ENCODE peak calls at places on chromosomes 2 and 18, in five cellular contexts. S, Z, E, N and V are unnamed samples.
A peak's percentile ranks its signal among the peaks of the same experiment; 100 is the strongest.

GRCh38 chr18:79375441-79375840 is 20.3 kb upstream of the NFATC1 start:
- DNase-seq in S (no peak), Z (no peak), E (no peak), N (no peak), V (no peak)

GRCh38 chr2:218387369-218388194 is 5.5 kb downstream of the SLC11A1 start:
- DNase-seq in S (peak; percentile 75), Z (peak; percentile 61), E (peak; percentile 61), N (peak; percentile 74), V (no peak)

GRCh38 chr2:795245-796041 is 118.2 kb upstream of the TMEM18 start:
- DNase-seq in S (no peak), Z (peak; percentile 24), E (no peak), N (no peak), V (no peak)

GRCh38 chr2:13597176-13597575 is 880.4 kb downstream of the TRIB2 start:
- DNase-seq in S (no peak), Z (no peak), E (no peak), N (no peak), V (no peak)

GRCh38 chr2:64794426-64794995 is 140.8 kb upstream of the SERTAD2 start:
- DNase-seq in S (no peak), Z (no peak), E (no peak), N (no peak), V (no peak)

GRCh38 chr2:230758566-230759480 is 46.2 kb downstream of the CAB39 start:
- DNase-seq in S (no peak), Z (no peak), E (peak; percentile 82), N (no peak), V (no peak)

GRCh38 chr2:226529556-226529955 is 270.1 kb downstream of the IRS1 start:
- DNase-seq in S (no peak), Z (no peak), E (no peak), N (no peak), V (no peak)

GRCh38 chr2:152715854-152716428 is 1.3 kb downstream of the PRPF40A start:
- DNase-seq in S (no peak), Z (no peak), E (no peak), N (no peak), V (no peak)

GRCh38 chr2:235458839-235459273 is 35.0 kb upstream of the AGAP1 start:
- DNase-seq in S (peak; percentile 45), Z (peak; percentile 41), E (no peak), N (no peak), V (no peak)

GRCh38 chr2:11388262-11389047 is 44.0 kb upstream of the ROCK2 start:
- DNase-seq in S (no peak), Z (no peak), E (no peak), N (no peak), V (no peak)

GRCh38 chr2:16035747-16036745 is 95.7 kb downstream of the MYCN start:
- DNase-seq in S (no peak), Z (no peak), E (no peak), N (no peak), V (no peak)

GRCh38 chr2:42881732-42882131 is 89.3 kb upstream of the HAAO start:
- DNase-seq in S (no peak), Z (no peak), E (no peak), N (no peak), V (no peak)

GRCh38 chr2:201406077-201406662 is 45.1 kb downstream of the TRAK2 start:
- DNase-seq in S (no peak), Z (no peak), E (peak; percentile 39), N (no peak), V (no peak)

GRCh38 chr2:239288951-239289481 is 111.8 kb downstream of the HDAC4 start:
- DNase-seq in S (peak; percentile 26), Z (no peak), E (no peak), N (no peak), V (peak; percentile 53)

GRCh38 chr2:102253753-102254150 is 57.6 kb upstream of the IL1RL1 start:
- DNase-seq in S (no peak), Z (no peak), E (no peak), N (no peak), V (no peak)

GRCh38 chr2:174590928-174591648 is 6.5 kb downstream of the WIPF1 start:
- DNase-seq in S (no peak), Z (no peak), E (no peak), N (no peak), V (no peak)

GRCh38 chr2:227796044-227796780 is 17.4 kb upstream of the CCL20 start:
- DNase-seq in S (no peak), Z (no peak), E (no peak), N (no peak), V (no peak)

GRCh38 chr2:150081775-150082517 is 405.5 kb downstream of the RND3 start:
- DNase-seq in S (no peak), Z (no peak), E (no peak), N (no peak), V (no peak)

GRCh38 chr2:113823729-113824595 is 65.9 kb upstream of the ACTR3 start:
- DNase-seq in S (no peak), Z (no peak), E (no peak), N (no peak), V (no peak)

GRCh38 chr2:9883897-9884296 is 40.6 kb downstream of the TAF1B start:
- DNase-seq in S (no peak), Z (no peak), E (no peak), N (no peak), V (no peak)

GRCh38 chr18:56373601-56374000 is 264.8 kb downstream of the TXNL1 start:
- DNase-seq in S (no peak), Z (no peak), E (no peak), N (no peak), V (no peak)

GRCh38 chr2:68645523-68645922 is 2.1 kb downstream of the PROKR1 start:
- DNase-seq in S (no peak), Z (no peak), E (no peak), N (no peak), V (no peak)

GRCh38 chr2:168392031-168392430 is 64.0 kb upstream of the CERS6 start:
- DNase-seq in S (no peak), Z (no peak), E (no peak), N (no peak), V (no peak)

GRCh38 chr2:125745514-125745913 is 910.4 kb upstream of the GYPC start:
- DNase-seq in S (no peak), Z (no peak), E (no peak), N (no peak), V (no peak)
- TF ChIP-seq CTCF in S (peak; percentile 27), Z (peak; percentile 54), E (no peak), N (peak; percentile 44), V (no peak)

DNA sequence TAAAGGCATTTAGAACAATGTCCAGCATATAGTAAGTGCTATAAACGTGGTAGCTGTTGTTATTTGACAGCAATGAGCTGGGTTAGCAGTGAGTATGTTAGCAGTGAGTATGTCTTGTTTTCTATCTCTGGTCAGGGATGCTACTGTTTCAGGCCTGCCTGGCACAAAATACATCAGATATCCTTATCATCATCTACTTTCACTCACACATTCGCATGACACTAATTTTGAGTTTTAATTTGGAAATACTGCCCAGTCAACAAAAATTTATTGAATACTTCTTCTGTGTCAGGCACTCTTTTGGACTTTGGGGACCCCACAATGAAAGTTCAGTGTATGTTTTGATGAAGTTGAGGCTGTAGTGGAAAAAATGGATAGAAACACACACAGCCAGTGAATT is 401.6 kb downstream of the CLIP4 start:
- DNase-seq in S (no peak), Z (no peak), E (no peak), N (no peak), V (no peak)
- H3K27me3 ChIP-seq in S (no peaks in the 10 kb centered on the region), Z (no peaks in the 10 kb centered on the region), E (no peaks in the 10 kb centered on the region), N (peaks cover 3% of the 10 kb centered on the region), V (no peaks in the 10 kb centered on the region)

DNA sequence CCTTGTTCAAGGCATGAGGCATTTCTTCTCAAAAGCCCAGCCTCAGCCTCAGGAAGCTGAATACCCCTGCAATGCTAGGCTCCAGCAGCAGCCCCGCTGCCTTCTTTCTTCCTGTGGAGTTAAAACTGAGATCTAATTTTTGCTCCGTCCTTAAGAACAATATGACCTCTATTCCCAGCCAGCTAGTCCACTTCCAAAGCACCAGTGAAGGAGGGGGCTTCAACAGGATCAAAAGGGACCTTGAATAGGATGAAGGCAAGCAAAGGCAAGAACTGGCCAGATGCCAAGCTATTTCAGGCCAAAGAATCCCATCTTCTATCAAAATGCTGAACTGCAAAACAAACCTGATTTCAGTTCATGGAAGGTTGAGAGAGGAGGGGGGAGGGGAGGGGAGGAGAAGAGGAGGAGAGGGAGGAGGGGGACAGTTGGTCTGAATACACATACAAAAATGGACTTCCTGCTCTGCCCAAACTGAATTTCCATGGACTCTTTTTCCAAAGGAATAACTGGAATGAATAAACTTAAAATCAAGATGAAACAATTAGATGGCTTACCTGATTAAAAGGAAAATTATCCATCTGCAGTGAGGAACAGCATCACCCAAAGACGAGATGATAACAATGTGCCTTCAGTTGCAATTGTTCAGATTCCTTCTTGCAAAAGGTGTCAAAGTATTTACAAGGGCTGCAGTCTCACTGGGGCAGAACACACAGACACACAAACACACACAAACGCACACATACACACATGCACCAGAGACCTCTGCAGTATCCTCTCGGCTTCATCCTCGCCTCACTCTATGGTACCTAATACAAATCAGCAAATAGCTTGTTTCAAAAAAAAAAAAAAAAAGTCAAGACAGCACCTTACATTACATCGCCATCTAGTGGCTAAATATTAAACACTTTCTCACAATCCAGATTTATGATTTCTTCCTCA is at the start of gene SCN1A:
- DNase-seq in S (no peak), Z (no peak), E (peak; percentile 7), N (no peak), V (no peak)
- H3K4me3 ChIP-seq in S (no peak within 1 kb of the TSS), Z (peak within 1 kb of the TSS; percentile 16), E (no peak within 1 kb of the TSS), N (no peak within 1 kb of the TSS), V (no peak within 1 kb of the TSS)

DNA sequence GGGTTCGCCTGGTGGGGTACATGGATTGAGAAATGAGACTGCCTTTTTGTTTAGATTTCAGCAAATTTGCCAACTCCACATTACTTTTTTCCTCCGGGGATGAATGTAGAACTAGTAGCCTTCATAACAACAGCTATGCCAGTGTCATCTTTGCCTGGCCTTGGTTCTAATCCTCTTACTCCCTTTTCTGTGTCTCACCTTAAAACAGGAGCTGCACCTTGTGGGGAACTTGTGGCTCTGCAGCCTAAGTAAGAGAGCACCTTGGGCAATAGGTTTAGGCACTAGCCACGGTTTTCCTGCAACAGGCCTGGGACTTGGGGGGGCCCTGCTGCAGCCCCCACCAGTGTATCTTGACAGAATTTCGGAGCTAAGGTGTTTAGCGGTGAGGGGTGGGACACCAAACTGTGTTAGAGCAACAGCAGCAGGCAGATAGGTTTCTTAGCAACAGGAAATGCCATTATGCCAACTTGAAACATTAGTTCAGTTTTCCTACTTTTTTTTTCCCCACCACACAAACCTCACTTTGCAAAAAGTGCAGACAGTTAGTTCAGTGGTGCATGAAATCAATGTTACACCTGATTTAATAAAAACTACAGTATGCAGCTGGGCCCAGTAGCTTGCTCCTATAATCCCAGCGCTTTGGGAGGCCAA is 173.7 kb downstream of the PRKCE start:
- DNase-seq in S (no peak), Z (no peak), E (no peak), N (no peak), V (no peak)
- TF ChIP-seq CTCF in S (no peak), Z (no peak), E (no peak), N (no peak), V (no peak)